ENCODE peak calls at places on chromosome 10, in ten cellular contexts. H is ovary, O is fibroblast of lung, G is sigmoid colon, B is PC-3, L is endodermal cell, V is prostate gland, E is BE2C, Y is WERI-Rb-1, F is heart right ventricle. K is an unnamed sample.

GRCh38 chr10:20396168-20396567 is 500.9 kb downstream of the NEBL start:
- DNase-seq in G (no peak), B (no peak), O (no peak), E (no peak), V (no peak), L (no peak), F (no peak), Y (no peak), H (no peak), K (no peak)

GRCh38 chr10:28946479-28946878 is 269.2 kb downstream of the BAMBI start:
- DNase-seq in O (peak; percentile 89), Y (no peak), V (no peak), E (no peak), G (no peak), H (no peak), F (no peak), B (peak; percentile 16), L (no peak), K (no peak)

GRCh38 chr10:3524086-3524960 is 260.7 kb downstream of the KLF6 start:
- DNase-seq in H (no peak), E (no peak), O (no peak), G (no peak), Y (no peak), B (no peak), F (no peak), V (no peak), L (no peak), K (no peak)

GRCh38 chr10:62817120-62817762 is 1.1 kb upstream of the EGR2 start:
- DNase-seq in V (peak; percentile 33), O (peak; percentile 58), E (peak; percentile 25), G (peak; percentile 75), B (peak; percentile 70), Y (peak; percentile 35), H (peak; percentile 55), F (peak; percentile 51), L (peak; percentile 75), K (peak; percentile 81)

GRCh38 chr10:28077889-28078288 is 79.0 kb upstream of the ODAD2 start:
- DNase-seq in E (no peak), Y (no peak), G (no peak), L (no peak), B (peak; percentile 73), H (no peak), O (peak; percentile 76), V (no peak), F (no peak), K (no peak)

GRCh38 chr10:14684363-14684762 is 90.3 kb downstream of the FAM107B start:
- DNase-seq in B (no peak), O (no peak), V (no peak), F (no peak), E (no peak), G (no peak), Y (no peak), L (no peak), H (no peak), K (no peak)

GRCh38 chr10:102118867-102119266 is 1.3 kb downstream of the LDB1 start:
- DNase-seq in Y (peak; percentile 35), G (peak; percentile 76), E (peak; percentile 55), B (no peak), L (peak; percentile 76), O (peak; percentile 12), F (peak; percentile 23), V (peak; percentile 44), H (peak; percentile 72), K (no peak)

GRCh38 chr10:18607503-18607902 is 43.9 kb downstream of the NSUN6 start:
- DNase-seq in B (peak; percentile 73), E (peak; percentile 78), G (peak; percentile 74), O (peak; percentile 89), V (no peak), L (no peak), H (peak; percentile 20), Y (no peak), F (no peak), K (no peak)

DNA sequence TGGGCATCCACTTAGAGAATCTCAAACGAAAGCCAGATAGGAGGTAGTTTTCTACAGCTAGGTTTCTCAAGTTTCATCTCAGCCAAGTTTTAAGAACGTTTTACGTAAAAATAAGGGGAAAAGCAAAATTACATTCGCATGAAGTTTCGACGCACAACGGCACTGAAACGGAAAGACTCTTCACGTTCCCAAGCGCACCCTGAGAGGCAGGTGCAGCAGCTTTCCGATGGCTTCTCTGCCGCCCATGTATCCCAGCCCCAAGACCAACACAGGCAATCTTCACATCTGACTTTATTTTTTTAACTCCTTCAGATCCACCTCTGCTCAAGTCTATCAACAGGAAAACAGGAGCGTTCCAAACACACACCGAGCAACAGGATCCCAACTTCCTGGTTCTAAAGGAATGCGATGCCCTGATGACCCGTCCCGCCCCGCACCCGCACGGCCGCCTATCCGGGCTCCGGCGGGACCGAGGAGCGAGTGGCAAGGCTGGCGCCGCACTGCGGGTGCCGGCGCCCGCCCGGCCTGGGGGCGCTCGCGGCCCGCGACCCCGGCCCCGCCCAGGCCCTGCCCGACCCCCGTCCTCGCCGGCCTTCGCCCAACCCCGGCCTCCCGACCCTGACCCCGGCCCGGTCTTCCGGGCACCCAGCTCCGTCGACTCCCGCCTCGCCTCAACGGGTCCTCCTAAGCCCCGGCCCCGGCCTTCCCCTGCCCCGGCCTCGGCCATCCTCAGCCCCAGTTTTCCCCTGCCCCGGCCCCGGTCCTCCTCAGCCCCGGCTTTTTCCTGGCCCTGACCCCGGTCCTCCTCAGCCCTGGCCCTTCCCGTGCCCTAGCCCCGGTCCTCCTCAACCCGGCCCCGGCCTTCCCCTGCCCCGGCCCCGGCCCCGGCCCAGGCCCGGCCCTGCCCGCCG is 835 bp downstream of the LARP4B start:
- DNase-seq in Y (peak; percentile 11), F (peak; percentile 31), O (peak; percentile 41), H (peak; percentile 33), G (peak; percentile 71), L (peak; percentile 81), E (peak; percentile 28), V (no peak), B (peak; percentile 20), K (no peak)
- TF ChIP-seq CTCF in Y (no peak), F (no peak), O (no peak), H (no peak), G (no peak), L (no peak), E (no peak), V (no peak), B (no peak), K (no peak)

GRCh38 chr10:130354976-130355795 is 219.0 kb downstream of the GLRX3 start:
- DNase-seq in V (no peak), H (no peak), O (no peak), L (peak; percentile 26), B (no peak), Y (no peak), E (no peak), G (no peak), F (no peak), K (no peak)

GRCh38 chr10:130352291-130352645 is 216.1 kb downstream of the GLRX3 start:
- DNase-seq in V (no peak), L (peak; percentile 68), E (no peak), F (no peak), O (no peak), Y (peak; percentile 22), B (no peak), H (no peak), G (no peak), K (no peak)

GRCh38 chr10:130354555-130354954 is 218.4 kb downstream of the GLRX3 start:
- DNase-seq in V (no peak), L (peak; percentile 12), Y (no peak), O (no peak), F (no peak), E (no peak), H (no peak), B (no peak), G (no peak), K (no peak)

GRCh38 chr10:130351466-130352290 is 215.5 kb downstream of the GLRX3 start:
- DNase-seq in Y (no peak), L (peak; percentile 25), B (no peak), H (no peak), G (no peak), O (no peak), V (no peak), F (no peak), E (no peak), K (no peak)

DNA sequence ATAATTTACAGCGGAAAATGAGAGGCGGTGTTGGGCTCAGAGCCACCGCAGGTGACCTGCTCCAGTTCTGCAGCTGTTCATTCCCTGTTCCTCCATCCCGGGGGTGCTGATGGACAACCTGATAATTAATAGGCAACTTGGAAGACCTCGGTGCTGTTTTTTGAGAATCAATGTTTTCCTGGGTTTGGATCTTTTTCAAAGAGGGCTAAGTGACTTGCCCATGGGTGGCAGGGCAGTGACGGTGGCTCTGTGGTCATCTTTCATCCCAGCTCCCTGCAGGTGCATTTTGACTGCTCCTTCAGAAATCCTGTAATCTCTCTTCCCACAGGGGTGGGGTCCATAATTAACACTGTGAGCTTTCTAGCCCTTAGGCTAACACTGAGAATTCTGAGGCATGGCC is 217.7 kb downstream of the GLRX3 start:
- DNase-seq in G (no peak), O (no peak), Y (no peak), B (no peak), H (no peak), L (peak; percentile 12), E (no peak), F (no peak), V (no peak), K (no peak)
- H3K9me3 ChIP-seq in G (no peaks in the 10 kb centered on the region), O (no peaks in the 10 kb centered on the region), Y (no peaks in the 10 kb centered on the region), B (no peaks in the 10 kb centered on the region), H (no peaks in the 10 kb centered on the region), L (no peaks in the 10 kb centered on the region), E (no peaks in the 10 kb centered on the region), F (no peaks in the 10 kb centered on the region), V (no peaks in the 10 kb centered on the region), K (no peaks in the 10 kb centered on the region)

GRCh38 chr10:128178319-128178937 is 52.2 kb upstream of the MKI67 start:
- DNase-seq in O (peak; percentile 4), F (no peak), B (peak; percentile 54), E (peak; percentile 46), H (no peak), L (peak; percentile 88), Y (peak; percentile 59), G (no peak), V (no peak), K (no peak)
- TF ChIP-seq CTCF in O (peak; percentile 46), F (peak; percentile 18), B (peak; percentile 67), E (peak; percentile 60), H (no peak), L (peak; percentile 85), Y (peak; percentile 72), G (no peak), V (no peak), K (no peak)

GRCh38 chr10:34058922-34059614 is 724.6 kb upstream of the NRP1 start:
- DNase-seq in O (no peak), E (no peak), L (no peak), H (no peak), G (no peak), V (no peak), F (no peak), Y (no peak), B (no peak), K (no peak)

GRCh38 chr10:34063592-34063991 is 729.1 kb upstream of the NRP1 start:
- DNase-seq in F (no peak), L (no peak), E (no peak), Y (no peak), H (no peak), G (no peak), B (no peak), V (no peak), O (no peak), K (no peak)

DNA sequence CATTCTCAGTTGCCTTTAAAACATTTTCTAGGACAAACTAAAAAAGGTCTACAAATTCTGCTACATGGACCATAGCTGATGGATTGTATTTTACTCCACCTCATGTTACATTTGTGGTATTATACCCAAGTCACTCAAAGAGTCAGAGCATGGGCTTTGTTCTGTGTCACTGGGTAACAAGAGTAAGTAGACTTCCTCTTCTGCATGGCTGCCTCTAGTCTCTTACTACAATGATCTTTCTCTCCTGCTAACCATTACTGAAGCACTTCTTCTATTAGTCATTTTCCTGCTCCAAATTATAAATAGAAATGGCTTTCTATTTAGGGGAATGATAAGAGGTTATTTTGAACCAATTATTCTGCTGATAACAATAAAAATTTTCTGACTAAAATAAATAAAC is 727.4 kb upstream of the NRP1 start:
- DNase-seq in O (peak; percentile 61), E (no peak), H (no peak), B (no peak), Y (no peak), G (no peak), L (no peak), F (no peak), V (no peak), K (no peak)
- H3K9me3 ChIP-seq in O (no peaks in the 10 kb centered on the region), E (no peaks in the 10 kb centered on the region), H (no peaks in the 10 kb centered on the region), B (peaks cover 36% of the 10 kb centered on the region), Y (no peaks in the 10 kb centered on the region), G (no peaks in the 10 kb centered on the region), L (peaks cover 28% of the 10 kb centered on the region), F (peaks cover 29% of the 10 kb centered on the region), V (no peaks in the 10 kb centered on the region), K (peaks cover 8% of the 10 kb centered on the region)

K was measured in ascending aorta.